ENCODE peak calls at places on chromosomes 13 and 19, in eight cellular contexts. U, T, H, K, L, B, E and O are unnamed samples.

GRCh38 chr13:73106513-73107214 is 47.9 kb downstream of the KLF5 start:
- DNase-seq in H (no peak), L (no peak), B (no peak), T (no peak), E (no peak), K (no peak), U (no peak), O (no peak)

GRCh38 chr19:52351512-52351911 is 15.5 kb downstream of the ZNF610 start:
- DNase-seq in H (no peak), T (no peak), L (no peak), U (no peak), E (no peak), B (no peak), K (no peak), O (no peak)

GRCh38 chr19:45037393-45038169 is 1.3 kb upstream of the CLASRP start:
- DNase-seq in B (no peak), E (no peak), L (peak; percentile 80), T (no peak), K (no peak), H (no peak), U (no peak), O (no peak)

GRCh38 chr13:97723655-97724054 is 229.8 kb upstream of the IPO5 start:
- DNase-seq in T (no peak), H (no peak), E (no peak), U (no peak), B (no peak), K (no peak), L (no peak), O (no peak)

GRCh38 chr13:114142640-114143490 is 10.4 kb upstream of the RASA3 start:
- DNase-seq in E (no peak), U (no peak), H (peak; percentile 70), K (no peak), T (peak; percentile 75), B (no peak), L (peak; percentile 92), O (no peak)

GRCh38 chr13:95457294-95457693 is 95.2 kb upstream of the CLDN10 start:
- DNase-seq in H (no peak), K (peak; percentile 31), T (no peak), U (no peak), E (no peak), L (no peak), B (no peak), O (no peak)

GRCh38 chr13:21641629-21642028 is 29.2 kb upstream of the FGF9 start:
- DNase-seq in H (no peak), E (no peak), T (no peak), K (no peak), B (no peak), L (no peak), U (no peak), O (no peak)

GRCh38 chr13:20101467-20102316 is 59.2 kb downstream of the GJA3 start:
- DNase-seq in B (no peak), U (peak; percentile 79), L (no peak), T (no peak), K (no peak), E (no peak), H (no peak), O (no peak)

GRCh38 chr19:58385313-58386165 is 1.5 kb upstream of the RPS5 start:
- DNase-seq in U (no peak), E (no peak), L (peak; percentile 78), B (peak; percentile 84), T (peak; percentile 58), K (peak; percentile 10), H (peak; percentile 48), O (no peak)

GRCh38 chr13:101019126-101019525 is 344.5 kb upstream of the TMTC4 start:
- DNase-seq in E (no peak), T (no peak), L (no peak), B (no peak), H (no peak), K (no peak), U (no peak), O (no peak)

GRCh38 chr13:113906566-113906965 is 42.7 kb upstream of the GAS6 start:
- DNase-seq in B (peak; percentile 66), U (no peak), T (no peak), E (no peak), H (no peak), K (no peak), L (peak; percentile 59), O (no peak)

GRCh38 chr19:41861098-41861768 is 1.2 kb downstream of the RPS19 start:
- DNase-seq in H (no peak), B (no peak), E (no peak), U (no peak), T (no peak), K (no peak), L (peak; percentile 5), O (no peak)

GRCh38 chr19:51079486-51080110 is 3.1 kb downstream of the KLK14 start:
- DNase-seq in K (no peak), E (no peak), B (peak; percentile 87), L (no peak), U (no peak), H (no peak), T (no peak), O (no peak)

GRCh38 chr19:33008738-33009137 is 36.7 kb downstream of the FAAP24 start:
- DNase-seq in E (no peak), B (no peak), L (no peak), K (no peak), U (no peak), H (no peak), T (no peak), O (no peak)

GRCh38 chr13:69524459-69525155 is 583.0 kb upstream of the ATXN8OS start:
- DNase-seq in E (no peak), B (no peak), K (peak; percentile 14), T (no peak), U (peak; percentile 23), H (no peak), L (no peak), O (no peak)

GRCh38 chr13:58977085-58977484 is 1186.6 kb downstream of the DIAPH3 start:
- DNase-seq in E (no peak), H (no peak), T (no peak), L (no peak), B (no peak), U (no peak), K (no peak), O (no peak)

GRCh38 chr13:19618925-19619324 is 14.5 kb upstream of the MPHOSPH8 start:
- DNase-seq in T (no peak), E (no peak), L (no peak), U (peak; percentile 66), K (peak; percentile 69), H (no peak), B (no peak), O (no peak)

GRCh38 chr13:65932587-65933239 is 1297.4 kb downstream of the PCDH9 start:
- DNase-seq in L (no peak), E (no peak), T (no peak), U (peak; percentile 72), H (no peak), K (no peak), B (no peak), O (peak; percentile 38)

GRCh38 chr13:81017525-81018152 is 676.7 kb upstream of the SPRY2 start:
- DNase-seq in U (peak; percentile 61), K (peak; percentile 76), L (no peak), H (no peak), E (peak; percentile 18), B (no peak), T (no peak), O (no peak)

GRCh38 chr13:81012031-81012430 is 671.1 kb upstream of the SPRY2 start:
- DNase-seq in E (no peak), B (no peak), U (no peak), T (no peak), H (no peak), K (no peak), L (no peak), O (no peak)
- TF ChIP-seq CTCF in E (no peak), B (no peak), U (no peak), T (no peak), H (no peak), K (peak; percentile 31), L (no peak), O (no peak)

GRCh38 chr19:47651691-47652090 is 42.8 kb downstream of the BICRA start:
- DNase-seq in L (no peak), K (no peak), U (no peak), T (no peak), E (no peak), B (no peak), H (no peak), O (no peak)
- TF ChIP-seq CTCF in L (no peak), K (no peak), U (no peak), T (no peak), E (no peak), B (no peak), H (no peak), O (no peak)

GRCh38 chr13:78602561-78603239 is 652 bp downstream of the POU4F1 start:
- DNase-seq in U (no peak), H (no peak), K (no peak), L (peak; percentile 77), E (no peak), B (no peak), T (peak; percentile 72), O (no peak)

GRCh38 chr13:78606471-78607408 is 3.4 kb upstream of the POU4F1 start:
- DNase-seq in K (no peak), U (no peak), B (no peak), L (no peak), T (no peak), E (no peak), H (no peak), O (no peak)

GRCh38 chr13:78603240-78603947 is at the start of gene POU4F1:
- DNase-seq in L (peak; percentile 85), T (peak; percentile 81), E (no peak), U (no peak), B (no peak), K (no peak), H (peak; percentile 55), O (no peak)

GRCh38 chr13:78607409-78608253 is 4.3 kb upstream of the POU4F1 start:
- DNase-seq in H (no peak), K (no peak), E (no peak), B (no peak), L (peak; percentile 69), T (peak; percentile 75), U (no peak), O (no peak)

GRCh38 chr13:78604782-78605611 is 1.6 kb upstream of the POU4F1 start:
- DNase-seq in H (no peak), E (no peak), K (no peak), T (no peak), L (no peak), U (no peak), B (no peak), O (no peak)
- TF ChIP-seq CTCF in H (no peak), E (no peak), K (no peak), T (no peak), L (no peak), U (no peak), B (no peak), O (no peak)

GRCh38 chr19:43429395-43429794 is 14.7 kb downstream of the TEX101 start:
- DNase-seq in U (no peak), T (no peak), K (no peak), E (no peak), B (no peak), H (no peak), L (no peak), O (no peak)

GRCh38 chr19:43433689-43434088 is 19.0 kb downstream of the TEX101 start:
- DNase-seq in B (no peak), U (no peak), H (no peak), K (no peak), L (no peak), T (no peak), E (no peak), O (no peak)

GRCh38 chr19:43432866-43433673 is 18.4 kb downstream of the TEX101 start:
- DNase-seq in L (peak; percentile 75), K (peak; percentile 70), H (peak; percentile 60), T (no peak), B (peak; percentile 88), U (peak; percentile 65), E (peak; percentile 31), O (no peak)

GRCh38 chr19:43430976-43431375 is 16.3 kb downstream of the TEX101 start:
- DNase-seq in E (no peak), L (no peak), U (no peak), H (no peak), B (no peak), K (no peak), T (no peak), O (no peak)

GRCh38 chr19:43430142-43430710 is 15.5 kb downstream of the TEX101 start:
- DNase-seq in K (no peak), E (no peak), B (no peak), H (no peak), U (no peak), T (no peak), L (no peak), O (no peak)
- TF ChIP-seq CTCF in K (no peak), E (no peak), B (no peak), H (no peak), U (no peak), T (no peak), L (no peak), O (peak; percentile 12)